ENCODE peak calls at places on chromosomes 4 and X, in ten cellular contexts. J, O, K, S, V, U, Q, M, B and I are unnamed samples.

GRCh38 chr4:130023088-130023487 is 927.1 kb downstream of the C4orf33 start:
- DNase-seq in V (no peak), O (no peak), B (no peak), S (no peak), J (no peak), M (no peak), Q (no peak), K (no peak), U (no peak), I (no peak)

GRCh38 chrX:112636951-112637541 is 42.7 kb downstream of the LHFPL1 start:
- DNase-seq in U (no peak), M (no peak), K (no peak), J (no peak), O (no peak), Q (no peak), V (peak), B (no peak), S (no peak), I (peak)

GRCh38 chr4:147825451-147826287 is 93.8 kb downstream of the ARHGAP10 start:
- DNase-seq in S (no peak), J (peak), K (no peak), U (peak), B (no peak), M (no peak), O (peak), Q (no peak), V (no peak), I (no peak)

GRCh38 chr4:94339779-94340178 is 2.9 kb downstream of the HPGDS start:
- DNase-seq in J (no peak), O (no peak), M (no peak), B (no peak), U (no peak), V (no peak), S (no peak), K (peak), Q (no peak), I (no peak)

GRCh38 chr4:22897520-22898108 is 204.9 kb downstream of the GBA3 start:
- DNase-seq in K (peak), S (peak), M (no peak), B (no peak), V (no peak), U (peak), Q (no peak), O (peak), J (no peak), I (no peak)

GRCh38 chrX:63930140-63930539 is 145.1 kb upstream of the ARHGEF9 start:
- DNase-seq in U (no peak), O (no peak), J (no peak), V (no peak), M (no peak), K (no peak), B (no peak), S (peak), Q (no peak), I (no peak)

GRCh38 chr4:151226004-151226932 is 50.7 kb upstream of the PRSS48 start:
- DNase-seq in V (peak), U (peak), K (no peak), M (no peak), B (no peak), Q (no peak), J (no peak), S (no peak), O (no peak), I (peak)

GRCh38 chr4:7652006-7652405 is 217.3 kb upstream of the PSAPL1 start:
- DNase-seq in K (no peak), V (no peak), J (peak), U (no peak), S (no peak), M (no peak), Q (no peak), B (no peak), O (no peak), I (no peak)

GRCh38 chrX:12956704-12957541 is 18.0 kb upstream of the TMSB4X start:
- DNase-seq in M (no peak), V (no peak), U (no peak), K (peak), Q (no peak), O (no peak), S (no peak), B (peak), J (no peak), I (no peak)

GRCh38 chr4:25702848-25703247 is 47.2 kb downstream of the SLC34A2 start:
- DNase-seq in V (peak), J (no peak), K (no peak), Q (no peak), B (no peak), U (peak), S (no peak), O (no peak), M (peak), I (peak)

GRCh38 chr4:89197920-89198319 is 86.6 kb downstream of the TIGD2 start:
- DNase-seq in S (no peak), Q (no peak), O (no peak), U (no peak), K (no peak), B (no peak), V (no peak), M (no peak), J (no peak), I (no peak)